ENCODE peak calls at places on chromosomes 2 and 18, in ten cellular contexts. I, A, F, B, V, Y, O, U, Z and Q are unnamed samples.

GRCh38 chr2:240928476-240929363 is 22.6 kb downstream of the CROCC2 start:
- DNase-seq in O (no peak), Y (no peak), F (no peak), Z (no peak), V (no peak), U (no peak), B (no peak), A (no peak), I (no peak), Q (peak; percentile 19)

GRCh38 chr2:110853516-110853915 is 121.1 kb downstream of the ACOXL start:
- DNase-seq in Z (no peak), I (no peak), O (peak; percentile 12), V (peak; percentile 55), B (peak; percentile 30), Y (no peak), F (no peak), U (peak; percentile 33), A (no peak), Q (no peak)

GRCh38 chr2:105885456-105885855 is 140.7 kb downstream of the NCK2 start:
- DNase-seq in F (no peak), V (no peak), B (no peak), O (no peak), I (no peak), A (no peak), Z (no peak), Y (no peak), U (no peak), Q (no peak)

GRCh38 chr2:102258386-102259074 is 52.8 kb upstream of the IL1RL1 start:
- DNase-seq in V (no peak), I (peak; percentile 84), O (no peak), F (no peak), A (peak; percentile 98), U (no peak), B (no peak), Z (no peak), Y (peak; percentile 95), Q (no peak)

GRCh38 chr2:213766062-213766461 is 481.8 kb downstream of the SPAG16 start:
- DNase-seq in V (no peak), O (no peak), A (no peak), Y (no peak), F (no peak), Z (no peak), I (no peak), U (no peak), B (no peak), Q (no peak)

GRCh38 chr2:191635333-191636234 is 42.4 kb upstream of the NABP1 start:
- DNase-seq in Y (peak; percentile 85), V (no peak), A (peak; percentile 89), F (no peak), Z (no peak), O (no peak), U (no peak), B (no peak), I (peak; percentile 83), Q (no peak)

GRCh38 chr18:69330345-69330744 is 70.3 kb upstream of the DOK6 start:
- DNase-seq in U (peak; percentile 14), F (peak; percentile 25), A (no peak), I (peak; percentile 13), V (no peak), O (no peak), Y (no peak), Z (no peak), B (no peak), Q (no peak)

GRCh38 chr2:112627060-112628040 is 18.4 kb upstream of the SLC20A1 start:
- DNase-seq in O (no peak), I (peak; percentile 88), Y (peak; percentile 98), Z (no peak), V (no peak), U (no peak), B (no peak), F (no peak), A (peak; percentile 97), Q (peak; percentile 70)

GRCh38 chr2:172438064-172438421 is 10.7 kb downstream of the ITGA6 start:
- DNase-seq in Y (peak; percentile 66), U (no peak), Z (no peak), B (no peak), F (no peak), V (no peak), O (no peak), I (no peak), A (no peak), Q (no peak)